ENCODE peak calls at places on chromosomes 5 and 9, in nine cellular contexts. One of them, this sample, is unnamed.

GRCh38 chr9:133572821-133573361 is 36.3 kb downstream of the FAM163B start:
- DNase-seq in CD4-positive, alpha-beta T cell: no peak
- DNase-seq in upper lobe of right lung: peak
- DNase-seq in CD8-positive, alpha-beta memory T cell: no peak
- DNase-seq in psoas muscle: peak
- DNase-seq in effector memory CD4-positive, alpha-beta T cell: no peak
- DNase-seq in uterus: no peak
- DNase-seq in PC-3: no peak
- DNase-seq in aorta: peak
- DNase-seq in this sample: no peak

GRCh38 chr9:118568704-118569103 is 800.5 kb downstream of the BRINP1 start:
- DNase-seq in uterus: no peak
- DNase-seq in psoas muscle: no peak
- DNase-seq in CD8-positive, alpha-beta memory T cell: no peak
- DNase-seq in CD4-positive, alpha-beta T cell: no peak
- DNase-seq in aorta: no peak
- DNase-seq in upper lobe of right lung: no peak
- DNase-seq in PC-3: no peak
- DNase-seq in effector memory CD4-positive, alpha-beta T cell: no peak
- DNase-seq in this sample: no peak

GRCh38 chr9:133876144-133876543 is 116.0 kb downstream of the VAV2 start:
- DNase-seq in uterus: no peak
- DNase-seq in PC-3: no peak
- DNase-seq in aorta: no peak
- DNase-seq in CD8-positive, alpha-beta memory T cell: no peak
- DNase-seq in psoas muscle: no peak
- DNase-seq in effector memory CD4-positive, alpha-beta T cell: no peak
- DNase-seq in upper lobe of right lung: no peak
- DNase-seq in CD4-positive, alpha-beta T cell: no peak
- DNase-seq in this sample: no peak

GRCh38 chr5:92215116-92215515 is 832.0 kb upstream of the ARRDC3 start:
- DNase-seq in psoas muscle: no peak
- DNase-seq in CD8-positive, alpha-beta memory T cell: no peak
- DNase-seq in uterus: no peak
- DNase-seq in PC-3: no peak
- DNase-seq in upper lobe of right lung: no peak
- DNase-seq in aorta: no peak
- DNase-seq in CD4-positive, alpha-beta T cell: no peak
- DNase-seq in effector memory CD4-positive, alpha-beta T cell: no peak
- DNase-seq in this sample: no peak

GRCh38 chr5:172280937-172281336 is 2.6 kb downstream of the UBTD2 start:
- DNase-seq in PC-3: peak
- DNase-seq in aorta: no peak
- DNase-seq in uterus: no peak
- DNase-seq in psoas muscle: no peak
- DNase-seq in upper lobe of right lung: no peak
- DNase-seq in effector memory CD4-positive, alpha-beta T cell: no peak
- DNase-seq in CD4-positive, alpha-beta T cell: no peak
- DNase-seq in CD8-positive, alpha-beta memory T cell: no peak
- DNase-seq in this sample: peak

GRCh38 chr9:27198175-27198574 is 89.2 kb downstream of the TEK start:
- DNase-seq in upper lobe of right lung: no peak
- DNase-seq in effector memory CD4-positive, alpha-beta T cell: no peak
- DNase-seq in CD4-positive, alpha-beta T cell: no peak
- DNase-seq in psoas muscle: no peak
- DNase-seq in uterus: no peak
- DNase-seq in CD8-positive, alpha-beta memory T cell: no peak
- DNase-seq in aorta: no peak
- DNase-seq in PC-3: peak
- DNase-seq in this sample: no peak

GRCh38 chr5:84603557-84604185 is 219.0 kb upstream of the EDIL3 start:
- DNase-seq in CD4-positive, alpha-beta T cell: no peak
- DNase-seq in effector memory CD4-positive, alpha-beta T cell: no peak
- DNase-seq in aorta: no peak
- DNase-seq in upper lobe of right lung: no peak
- DNase-seq in PC-3: peak
- DNase-seq in uterus: peak
- DNase-seq in CD8-positive, alpha-beta memory T cell: no peak
- DNase-seq in psoas muscle: peak
- DNase-seq in this sample: peak

GRCh38 chr5:116824751-116825438 is 250.3 kb upstream of the SEMA6A start:
- DNase-seq in PC-3: no peak
- DNase-seq in psoas muscle: no peak
- DNase-seq in upper lobe of right lung: no peak
- DNase-seq in CD8-positive, alpha-beta memory T cell: no peak
- DNase-seq in aorta: no peak
- DNase-seq in uterus: no peak
- DNase-seq in effector memory CD4-positive, alpha-beta T cell: no peak
- DNase-seq in CD4-positive, alpha-beta T cell: no peak
- DNase-seq in this sample: no peak

GRCh38 chr9:127918201-127919107 is 1.6 kb upstream of the ST6GALNAC4 start:
- DNase-seq in CD4-positive, alpha-beta T cell: no peak
- DNase-seq in uterus: no peak
- DNase-seq in psoas muscle: peak
- DNase-seq in PC-3: peak
- DNase-seq in aorta: no peak
- DNase-seq in CD8-positive, alpha-beta memory T cell: no peak
- DNase-seq in upper lobe of right lung: no peak
- DNase-seq in effector memory CD4-positive, alpha-beta T cell: no peak
- DNase-seq in this sample: no peak

GRCh38 chr9:31519011-31519410 is 865.4 kb upstream of the ACO1 start:
- DNase-seq in aorta: peak
- DNase-seq in PC-3: no peak
- DNase-seq in psoas muscle: no peak
- DNase-seq in uterus: no peak
- DNase-seq in upper lobe of right lung: no peak
- DNase-seq in CD8-positive, alpha-beta memory T cell: no peak
- DNase-seq in CD4-positive, alpha-beta T cell: no peak
- DNase-seq in effector memory CD4-positive, alpha-beta T cell: no peak
- DNase-seq in this sample: no peak

GRCh38 chr5:96595300-96596090 is 66.7 kb upstream of the CAST start:
- DNase-seq in uterus: no peak
- DNase-seq in PC-3: peak
- DNase-seq in upper lobe of right lung: no peak
- DNase-seq in psoas muscle: no peak
- DNase-seq in CD4-positive, alpha-beta T cell: no peak
- DNase-seq in aorta: no peak
- DNase-seq in effector memory CD4-positive, alpha-beta T cell: no peak
- DNase-seq in CD8-positive, alpha-beta memory T cell: no peak
- DNase-seq in this sample: no peak

GRCh38 chr9:124562328-124562727 is 55.1 kb upstream of the NR5A1 start:
- DNase-seq in psoas muscle: no peak
- DNase-seq in effector memory CD4-positive, alpha-beta T cell: no peak
- DNase-seq in upper lobe of right lung: peak
- DNase-seq in aorta: no peak
- DNase-seq in uterus: no peak
- DNase-seq in CD4-positive, alpha-beta T cell: no peak
- DNase-seq in PC-3: no peak
- DNase-seq in CD8-positive, alpha-beta memory T cell: no peak
- DNase-seq in this sample: no peak

GRCh38 chr9:136326061-136326776 is 1.1 kb upstream of the GPSM1 start:
- DNase-seq in PC-3: no peak
- DNase-seq in aorta: no peak
- DNase-seq in CD8-positive, alpha-beta memory T cell: no peak
- DNase-seq in psoas muscle: no peak
- DNase-seq in CD4-positive, alpha-beta T cell: no peak
- DNase-seq in effector memory CD4-positive, alpha-beta T cell: no peak
- DNase-seq in uterus: no peak
- DNase-seq in upper lobe of right lung: no peak
- DNase-seq in this sample: peak

GRCh38 chr9:35645736-35646582 is 4.8 kb downstream of the SIT1 start:
- DNase-seq in effector memory CD4-positive, alpha-beta T cell: no peak
- DNase-seq in psoas muscle: no peak
- DNase-seq in uterus: peak
- DNase-seq in CD4-positive, alpha-beta T cell: no peak
- DNase-seq in CD8-positive, alpha-beta memory T cell: no peak
- DNase-seq in PC-3: peak
- DNase-seq in aorta: no peak
- DNase-seq in upper lobe of right lung: peak
- DNase-seq in this sample: peak

GRCh38 chr9:122087406-122088200 is 5.5 kb downstream of the TTLL11 start:
- DNase-seq in aorta: no peak
- DNase-seq in uterus: no peak
- DNase-seq in psoas muscle: no peak
- DNase-seq in upper lobe of right lung: no peak
- DNase-seq in CD8-positive, alpha-beta memory T cell: no peak
- DNase-seq in effector memory CD4-positive, alpha-beta T cell: no peak
- DNase-seq in CD4-positive, alpha-beta T cell: no peak
- DNase-seq in PC-3: peak
- DNase-seq in this sample: peak

GRCh38 chr5:113513384-113514262 is at the start of gene YTHDC2:
- DNase-seq in effector memory CD4-positive, alpha-beta T cell: peak
- DNase-seq in upper lobe of right lung: peak
- DNase-seq in uterus: peak
- DNase-seq in CD4-positive, alpha-beta T cell: peak
- DNase-seq in PC-3: peak
- DNase-seq in aorta: peak
- DNase-seq in psoas muscle: peak
- DNase-seq in CD8-positive, alpha-beta memory T cell: peak
- DNase-seq in this sample: peak

GRCh38 chr5:8094304-8094703 is 225.4 kb downstream of the MTRR start:
- DNase-seq in uterus: no peak
- DNase-seq in upper lobe of right lung: no peak
- DNase-seq in CD4-positive, alpha-beta T cell: no peak
- DNase-seq in CD8-positive, alpha-beta memory T cell: no peak
- DNase-seq in effector memory CD4-positive, alpha-beta T cell: no peak
- DNase-seq in aorta: no peak
- DNase-seq in psoas muscle: no peak
- DNase-seq in PC-3: no peak
- DNase-seq in this sample: no peak

GRCh38 chr9:12817702-12818101 is 42.9 kb downstream of the LURAP1L start:
- DNase-seq in PC-3: peak
- DNase-seq in psoas muscle: no peak
- DNase-seq in aorta: peak
- DNase-seq in effector memory CD4-positive, alpha-beta T cell: no peak
- DNase-seq in upper lobe of right lung: peak
- DNase-seq in CD4-positive, alpha-beta T cell: no peak
- DNase-seq in uterus: no peak
- DNase-seq in CD8-positive, alpha-beta memory T cell: no peak
- DNase-seq in this sample: peak

GRCh38 chr9:78438765-78439164 is 141.8 kb downstream of the PSAT1 start:
- DNase-seq in upper lobe of right lung: no peak
- DNase-seq in CD8-positive, alpha-beta memory T cell: no peak
- DNase-seq in psoas muscle: no peak
- DNase-seq in effector memory CD4-positive, alpha-beta T cell: no peak
- DNase-seq in aorta: no peak
- DNase-seq in CD4-positive, alpha-beta T cell: no peak
- DNase-seq in uterus: no peak
- DNase-seq in PC-3: no peak
- DNase-seq in this sample: no peak

DNA sequence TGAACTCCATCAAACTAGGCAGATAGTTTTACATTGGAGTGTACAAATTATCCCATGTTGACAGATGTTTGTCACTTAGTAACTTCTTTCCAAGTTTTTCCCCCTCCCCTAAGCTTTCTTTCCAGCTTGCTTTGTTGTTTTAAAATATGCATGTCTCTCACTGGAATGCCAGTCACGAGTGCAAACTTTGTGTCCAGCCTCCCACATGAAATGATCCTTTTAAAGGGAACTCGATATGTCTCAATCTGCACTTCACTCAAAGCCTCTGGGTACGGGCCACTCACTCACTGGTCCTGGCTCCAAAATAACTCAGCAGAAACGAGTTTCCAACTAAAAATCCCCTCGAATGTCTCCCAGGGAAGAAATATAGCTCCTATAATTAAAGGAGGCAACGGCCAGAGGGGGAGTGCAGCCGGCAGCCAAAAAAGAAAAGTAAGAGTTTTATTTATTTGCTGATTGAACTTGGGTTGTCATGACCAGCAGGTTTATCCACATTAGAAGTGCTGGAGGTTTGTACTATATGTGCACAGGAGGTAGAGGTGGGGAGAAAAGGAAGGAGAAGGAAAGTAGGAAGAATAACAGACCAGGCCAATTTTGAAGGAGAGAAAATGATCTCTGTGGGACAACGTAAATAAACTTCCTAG is 17.5 kb downstream of the NR2F1 start:
- DNase-seq in CD8-positive, alpha-beta memory T cell: no peak
- DNase-seq in aorta: no peak
- DNase-seq in CD4-positive, alpha-beta T cell: no peak
- DNase-seq in effector memory CD4-positive, alpha-beta T cell: no peak
- DNase-seq in psoas muscle: no peak
- DNase-seq in upper lobe of right lung: no peak
- DNase-seq in PC-3: no peak
- DNase-seq in uterus: no peak
- DNase-seq in this sample: peak
- H3K27ac ChIP-seq in CD8-positive, alpha-beta memory T cell: no peak
- H3K27ac ChIP-seq in aorta: no peak
- H3K27ac ChIP-seq in CD4-positive, alpha-beta T cell: no peak
- H3K27ac ChIP-seq in effector memory CD4-positive, alpha-beta T cell: no peak
- H3K27ac ChIP-seq in psoas muscle: no peak
- H3K27ac ChIP-seq in upper lobe of right lung: peak
- H3K27ac ChIP-seq in PC-3: no peak
- H3K27ac ChIP-seq in uterus: no peak
- H3K27ac ChIP-seq in this sample: peak

GRCh38 chr9:33431420-33431819 is 16.0 kb downstream of the AQP3 start:
- DNase-seq in aorta: no peak
- DNase-seq in effector memory CD4-positive, alpha-beta T cell: no peak
- DNase-seq in uterus: no peak
- DNase-seq in CD8-positive, alpha-beta memory T cell: no peak
- DNase-seq in upper lobe of right lung: no peak
- DNase-seq in psoas muscle: no peak
- DNase-seq in CD4-positive, alpha-beta T cell: no peak
- DNase-seq in PC-3: no peak
- DNase-seq in this sample: no peak
- H3K27ac ChIP-seq in aorta: no peak
- H3K27ac ChIP-seq in effector memory CD4-positive, alpha-beta T cell: no peak
- H3K27ac ChIP-seq in uterus: no peak
- H3K27ac ChIP-seq in CD8-positive, alpha-beta memory T cell: no peak
- H3K27ac ChIP-seq in upper lobe of right lung: no peak
- H3K27ac ChIP-seq in psoas muscle: no peak
- H3K27ac ChIP-seq in CD4-positive, alpha-beta T cell: no peak
- H3K27ac ChIP-seq in PC-3: no peak
- H3K27ac ChIP-seq in this sample: no peak

DNA sequence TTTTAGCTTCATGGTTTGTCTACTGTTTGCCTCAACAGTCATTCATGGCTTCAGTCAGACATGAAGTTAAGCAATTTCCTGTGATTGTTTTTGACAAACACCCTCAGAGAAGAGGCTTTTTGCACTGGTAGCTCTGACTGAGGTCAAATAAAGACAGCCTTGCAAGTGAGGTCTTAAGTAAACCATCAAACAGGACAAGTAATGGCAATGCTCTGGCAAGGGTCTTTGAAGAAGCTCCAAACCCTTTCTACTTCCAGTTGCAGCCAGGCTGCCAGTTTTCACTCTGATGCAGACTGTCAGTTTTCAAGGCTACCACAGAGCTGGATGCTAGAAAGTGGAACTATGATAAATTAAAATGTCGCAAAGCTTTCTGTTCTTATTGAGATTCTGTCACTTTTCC is 421.5 kb upstream of the PTGER4 start:
- DNase-seq in upper lobe of right lung: no peak
- DNase-seq in PC-3: no peak
- DNase-seq in aorta: no peak
- DNase-seq in effector memory CD4-positive, alpha-beta T cell: no peak
- DNase-seq in psoas muscle: no peak
- DNase-seq in CD4-positive, alpha-beta T cell: no peak
- DNase-seq in CD8-positive, alpha-beta memory T cell: no peak
- DNase-seq in uterus: no peak
- DNase-seq in this sample: no peak
- H3K27ac ChIP-seq in upper lobe of right lung: no peak
- H3K27ac ChIP-seq in PC-3: no peak
- H3K27ac ChIP-seq in aorta: no peak
- H3K27ac ChIP-seq in effector memory CD4-positive, alpha-beta T cell: no peak
- H3K27ac ChIP-seq in psoas muscle: no peak
- H3K27ac ChIP-seq in CD4-positive, alpha-beta T cell: no peak
- H3K27ac ChIP-seq in CD8-positive, alpha-beta memory T cell: no peak
- H3K27ac ChIP-seq in uterus: no peak
- H3K27ac ChIP-seq in this sample: no peak

GRCh38 chr9:4738866-4739586 is 2.0 kb downstream of the AK3 start:
- DNase-seq in effector memory CD4-positive, alpha-beta T cell: no peak
- DNase-seq in psoas muscle: no peak
- DNase-seq in PC-3: no peak
- DNase-seq in upper lobe of right lung: no peak
- DNase-seq in CD4-positive, alpha-beta T cell: no peak
- DNase-seq in uterus: no peak
- DNase-seq in CD8-positive, alpha-beta memory T cell: no peak
- DNase-seq in aorta: no peak
- DNase-seq in this sample: no peak
- H3K27ac ChIP-seq in effector memory CD4-positive, alpha-beta T cell: no peak
- H3K27ac ChIP-seq in psoas muscle: peak
- H3K27ac ChIP-seq in PC-3: peak
- H3K27ac ChIP-seq in upper lobe of right lung: no peak
- H3K27ac ChIP-seq in CD4-positive, alpha-beta T cell: no peak
- H3K27ac ChIP-seq in uterus: no peak
- H3K27ac ChIP-seq in CD8-positive, alpha-beta memory T cell: peak
- H3K27ac ChIP-seq in aorta: no peak
- H3K27ac ChIP-seq in this sample: no peak

This sample was measured in astrocyte.